ENCODE peak calls at places on chromosomes 6 and 20, in four cellular contexts. O is GM12878, P is H1, T is K562. G is an unnamed sample.

GRCh38 chr6:48714286-48715049 is 603.5 kb upstream of the PTCHD4 start:
- DNase-seq in P (no peak), T (no peak), O (no peak), G (no peak)

GRCh38 chr6:109718991-109719390 is 27.9 kb downstream of the FIG4 start:
- DNase-seq in T (no peak), O (no peak), P (no peak), G (no peak)

GRCh38 chr6:155264704-155265320 is 999 bp downstream of the CLDN20 start:
- DNase-seq in T (no peak), O (no peak), P (no peak), G (no peak)

GRCh38 chr20:63021356-63022321 is 14.9 kb upstream of the BHLHE23 start:
- DNase-seq in T (no peak), O (no peak), P (no peak), G (no peak)

GRCh38 chr6:116979560-116979959 is 102.5 kb downstream of the RFX6 start:
- DNase-seq in O (no peak), P (no peak), T (no peak), G (no peak)

GRCh38 chr6:160999508-160999907 is 7.9 kb downstream of the MAP3K4 start:
- DNase-seq in O (no peak), T (no peak), P (no peak), G (no peak)

GRCh38 chr20:37670426-37670825 is 23.4 kb upstream of the CTNNBL1 start:
- DNase-seq in T (no peak), P (no peak), O (no peak), G (no peak)

GRCh38 chr6:150333592-150333954 is 35.2 kb upstream of the IYD start:
- DNase-seq in T (no peak), O (no peak), P (no peak), G (no peak)

GRCh38 chr6:141513830-141514229 is 618.9 kb upstream of the GJE1 start:
- DNase-seq in P (no peak), T (no peak), O (no peak), G (no peak)

GRCh38 chr6:111686249-111686997 is 80.7 kb upstream of the TRAF3IP2 start:
- DNase-seq in O (no peak), P (no peak), T (no peak), G (no peak)

GRCh38 chr6:5464096-5464885 is 203.0 kb downstream of the FARS2 start:
- DNase-seq in P (no peak), O (no peak), T (no peak), G (no peak)

GRCh38 chr6:12578097-12578496 is 138.5 kb upstream of the PHACTR1 start:
- DNase-seq in T (no peak), P (no peak), O (no peak), G (no peak)

GRCh38 chr6:85252552-85252951 is 197.3 kb upstream of the NT5E start:
- DNase-seq in O (no peak), P (no peak), T (no peak), G (no peak)

GRCh38 chr6:157732416-157733161 is 90.5 kb upstream of the SNX9 start:
- DNase-seq in O (no peak), T (no peak), P (no peak), G (no peak)

GRCh38 chr20:21387528-21387927 is 9.8 kb downstream of the NKX2-4 start:
- DNase-seq in T (no peak), P (no peak), O (no peak), G (no peak)

GRCh38 chr6:132659082-132659481 is at the start of gene TAAR1:
- DNase-seq in O (no peak), P (no peak), T (no peak), G (no peak)

GRCh38 chr6:140001005-140001404 is 626.6 kb upstream of the CITED2 start:
- DNase-seq in P (no peak), O (no peak), T (no peak), G (no peak)

GRCh38 chr6:140007525-140007924 is 633.1 kb upstream of the CITED2 start:
- DNase-seq in P (no peak), O (no peak), T (no peak), G (no peak)

GRCh38 chr6:140001851-140002301 is 627.4 kb upstream of the CITED2 start:
- DNase-seq in O (no peak), P (no peak), T (no peak), G (no peak)

GRCh38 chr6:140003217-140003616 is 628.8 kb upstream of the CITED2 start:
- DNase-seq in P (no peak), O (no peak), T (no peak), G (no peak)

GRCh38 chr6:140002406-140003022 is 628.1 kb upstream of the CITED2 start:
- DNase-seq in O (no peak), T (no peak), P (no peak), G (no peak)
- TF ChIP-seq POLR2AphosphoS5 in O (no peak), T (no peak), P (no peak), G (no peak)

GRCh38 chr6:27247133-27247836 is at the start of gene PRSS16:
- DNase-seq in T (no peak), O (no peak), P (no peak), G (no peak)

GRCh38 chr6:27250955-27251671 is 3.6 kb downstream of the PRSS16 start:
- DNase-seq in P (peak), T (peak), O (peak), G (peak)

GRCh38 chr6:27250277-27250954 is 2.9 kb downstream of the PRSS16 start:
- DNase-seq in O (no peak), T (no peak), P (no peak), G (no peak)

GRCh38 chr6:27251672-27252251 is 4.3 kb downstream of the PRSS16 start:
- DNase-seq in T (peak), P (peak), O (peak), G (peak)

GRCh38 chr6:27248783-27249182 is 1.3 kb downstream of the PRSS16 start:
- DNase-seq in T (no peak), O (no peak), P (no peak), G (no peak)
- TF ChIP-seq GABPA in T (no peak), O (no peak), P (no peak), G (no peak)

GRCh38 chr6:35214869-35215664 is 1.3 kb downstream of the SCUBE3 start:
- DNase-seq in T (peak), O (no peak), P (no peak), G (no peak)

GRCh38 chr6:35215665-35216411 is 2.1 kb downstream of the SCUBE3 start:
- DNase-seq in P (no peak), T (no peak), O (no peak), G (no peak)

GRCh38 chr6:35216412-35216732 is 2.6 kb downstream of the SCUBE3 start:
- DNase-seq in P (no peak), O (no peak), T (no peak), G (no peak)

GRCh38 chr6:35213161-35213823 is 464 bp upstream of the SCUBE3 start:
- DNase-seq in O (no peak), T (no peak), P (no peak), G (no peak)

DNA sequence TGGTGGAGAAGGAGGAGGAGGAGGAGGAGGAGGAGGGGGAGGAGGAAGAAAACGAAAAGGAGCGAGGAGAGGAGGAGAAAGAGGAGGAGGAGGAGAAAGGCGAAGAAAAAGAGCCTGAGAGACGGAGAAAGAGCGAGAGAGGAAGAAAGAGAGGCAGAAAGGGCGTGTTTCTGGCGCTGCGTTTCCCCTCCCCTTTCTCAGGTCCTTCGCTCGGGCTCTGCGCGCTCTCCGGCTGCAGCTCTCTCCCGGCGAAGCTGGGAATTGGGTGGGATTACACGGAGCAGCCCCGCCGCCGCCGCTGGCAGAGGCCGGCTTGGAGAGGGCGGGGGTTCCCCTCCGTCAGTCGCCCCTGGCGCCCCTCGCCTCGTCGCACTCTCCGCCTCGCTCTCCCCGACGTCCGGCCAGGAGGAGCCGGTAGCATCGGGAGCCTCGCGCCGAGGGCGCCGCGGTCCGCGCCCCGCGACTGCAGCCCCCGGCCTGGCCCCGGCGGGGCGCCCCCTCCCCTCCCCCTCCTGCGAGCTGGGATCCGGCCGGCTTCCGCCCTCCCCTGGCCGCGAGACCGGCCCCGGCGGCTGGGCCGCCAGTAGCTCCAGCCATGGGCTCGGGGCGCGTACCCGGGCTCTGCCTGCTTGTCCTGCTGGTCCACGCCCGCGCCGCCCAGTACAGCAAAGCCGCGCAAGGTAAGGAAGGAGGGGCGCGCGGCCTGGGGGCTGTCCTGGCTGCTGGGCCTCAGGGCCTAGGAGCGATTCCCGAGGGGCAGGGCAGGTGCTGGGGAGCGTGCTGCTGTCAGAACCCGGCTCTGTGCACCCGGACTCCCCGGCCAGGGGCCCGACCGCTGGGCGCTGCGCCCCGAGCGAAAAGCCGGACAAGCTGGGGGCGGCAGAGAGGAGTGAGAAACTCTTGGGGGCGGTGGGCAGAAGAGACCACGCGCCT is at the start of gene SCUBE3:
- DNase-seq in P (peak), O (no peak), T (peak), G (no peak)
- TF ChIP-seq POLR2AphosphoS5 in P (no peak), O (no peak), T (no peak), G (no peak)

GRCh38 chr6:129194441-129195021 is 311.6 kb downstream of the LAMA2 start:
- DNase-seq in P (no peak), O (no peak), T (no peak), G (no peak)
- TF ChIP-seq GABPA in P (no peak), O (no peak), T (no peak), G (no peak)

GRCh38 chr6:7997311-7997710 is 66.9 kb downstream of the BLOC1S5 start:
- DNase-seq in O (no peak), P (no peak), T (no peak), G (no peak)
- TF ChIP-seq POLR2AphosphoS5 in O (no peak), P (no peak), T (no peak), G (no peak)

GRCh38 chr6:138231399-138231886 is 13.2 kb upstream of the PBOV1 start:
- DNase-seq in O (no peak), T (no peak), P (no peak), G (no peak)
- TF ChIP-seq GABPA in O (no peak), T (no peak), P (no peak), G (no peak)

GRCh38 chr6:11551053-11551452 is 13.5 kb downstream of the TMEM170B start:
- DNase-seq in O (no peak), P (no peak), T (no peak), G (no peak)

GRCh38 chr6:11556308-11556707 is 18.8 kb downstream of the TMEM170B start:
- DNase-seq in O (no peak), P (peak), T (no peak), G (no peak)

GRCh38 chr6:11553824-11554223 is 16.3 kb downstream of the TMEM170B start:
- DNase-seq in P (no peak), T (no peak), O (no peak), G (no peak)

DNA sequence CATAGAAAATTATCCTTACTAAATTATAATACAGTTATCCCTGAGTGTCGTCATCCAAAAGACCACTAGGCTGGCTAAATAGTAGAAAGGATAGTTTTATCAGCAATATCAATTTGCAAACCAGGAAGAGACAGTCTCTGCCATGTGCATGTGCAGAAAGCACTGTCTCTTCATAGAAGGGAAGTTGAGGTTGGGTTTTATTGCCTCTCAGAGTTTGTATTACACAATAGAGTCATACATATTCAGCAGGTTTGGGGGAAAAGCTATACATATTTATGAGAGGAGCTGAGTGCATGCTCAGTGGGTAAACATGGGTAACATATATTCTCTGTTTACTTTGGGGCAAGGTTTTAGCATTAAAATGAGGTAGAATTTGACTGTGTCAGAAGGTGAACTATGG is 14.8 kb downstream of the TMEM170B start:
- DNase-seq in P (no peak), O (no peak), T (no peak), G (peak)
- TF ChIP-seq POLR2AphosphoS5 in P (no peak), O (no peak), T (no peak), G (peak)

GRCh38 chr6:56692586-56693245 is 50.0 kb upstream of the DST start:
- DNase-seq in O (no peak), T (no peak), P (no peak), G (peak)
- TF ChIP-seq GABPA in O (no peak), T (no peak), P (no peak), G (no peak)

DNA sequence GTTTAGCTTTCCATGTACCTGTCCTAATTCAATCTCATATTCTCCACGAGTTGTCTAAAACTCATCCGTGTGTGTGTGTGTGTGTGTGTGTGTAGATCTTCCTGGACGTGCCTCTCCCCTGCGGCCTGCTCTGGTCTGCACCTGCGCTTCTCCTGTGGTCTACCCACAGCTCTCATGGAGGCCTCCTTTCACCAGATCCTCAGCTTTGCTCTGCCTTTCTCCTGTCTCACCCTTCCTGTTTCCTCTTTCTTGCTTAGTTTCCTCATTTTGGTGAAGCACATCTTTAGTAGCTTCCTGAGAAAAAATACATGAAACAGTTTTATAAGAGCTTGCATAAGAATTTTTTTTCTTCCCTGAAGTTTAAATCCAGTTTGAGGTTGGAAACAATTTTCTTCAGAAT is 18.1 kb downstream of the SLX4IP start:
- DNase-seq in P (no peak), T (no peak), O (peak), G (peak)
- TF ChIP-seq POLR2AphosphoS5 in P (no peak), T (no peak), O (no peak), G (peak)

DNA sequence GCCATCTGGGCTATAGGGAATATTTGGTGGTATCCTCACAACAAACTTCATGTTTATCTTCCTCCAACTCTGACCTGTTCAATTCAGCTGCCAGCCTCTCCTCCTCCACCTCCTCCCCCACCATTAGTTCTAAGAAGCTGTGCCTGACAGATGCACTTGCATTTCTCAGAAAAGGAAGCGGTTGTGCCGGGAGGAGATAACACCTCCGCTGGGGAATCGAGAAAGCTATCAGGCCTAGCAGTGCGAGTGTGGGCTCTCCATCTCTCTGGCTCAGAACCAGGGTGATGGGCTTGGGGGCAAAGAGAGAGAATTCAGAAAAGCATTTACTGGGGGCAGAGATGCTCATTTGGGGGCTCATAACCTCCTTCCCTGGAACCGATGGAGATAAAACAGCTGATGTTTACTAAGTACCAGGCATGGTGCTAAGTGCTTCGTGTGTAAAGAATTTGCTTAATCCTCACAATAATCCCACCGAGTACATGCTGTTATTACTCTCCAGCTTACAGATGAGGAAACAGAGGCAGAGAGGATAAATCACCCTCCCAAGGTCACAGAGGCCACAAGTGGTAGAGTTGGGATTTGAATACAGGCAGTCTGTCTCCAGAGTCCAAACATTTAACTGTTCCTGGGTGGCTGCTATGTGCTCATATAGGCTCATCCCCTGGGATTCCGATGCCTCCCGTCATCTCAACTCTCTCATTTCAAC is 38.3 kb downstream of the COX4I2 start:
- DNase-seq in O (no peak), T (peak), P (no peak), G (peak)
- TF ChIP-seq GABPA in O (no peak), T (no peak), P (no peak), G (no peak)